ENCODE peak calls at places on chromosomes 2 and 18, in five cellular contexts. R is pancreas, Z is fibroblast of lung, P is right cardiac atrium, D is astrocyte of the spinal cord. O is an unnamed sample.

GRCh38 chr2:229273384-229274338 is 2.6 kb upstream of the PID1 start:
- DNase-seq in P (no peak), Z (peak), D (peak), R (no peak), O (peak)

GRCh38 chr2:128645631-128646030 is 327.0 kb upstream of the HS6ST1 start:
- DNase-seq in R (no peak), P (no peak), Z (no peak), D (no peak), O (no peak)

GRCh38 chr2:50444286-50444685 is 587.6 kb downstream of the NRXN1 start:
- DNase-seq in Z (peak), R (no peak), D (no peak), P (no peak), O (no peak)

GRCh38 chr2:156017486-156017885 is 315.0 kb downstream of the NR4A2 start:
- DNase-seq in R (no peak), P (no peak), Z (no peak), D (no peak), O (no peak)

GRCh38 chr2:145752091-145752806 is 1232.3 kb upstream of the ZEB2 start:
- DNase-seq in P (peak), R (no peak), D (peak), Z (peak), O (peak)

GRCh38 chr2:236136483-236136882 is 31.7 kb downstream of the GBX2 start:
- DNase-seq in Z (no peak), P (no peak), D (no peak), R (peak), O (no peak)

GRCh38 chr2:227607969-227608368 is 6.7 kb downstream of the SCYGR3 start:
- DNase-seq in R (no peak), Z (no peak), P (no peak), D (no peak), O (no peak)

GRCh38 chr18:11883153-11883552 is 25.0 kb downstream of the MPPE1 start:
- DNase-seq in Z (no peak), P (no peak), D (no peak), R (no peak), O (no peak)

GRCh38 chr2:199261936-199262335 is 195.8 kb downstream of the SATB2 start:
- DNase-seq in D (no peak), R (no peak), Z (no peak), P (no peak), O (no peak)

GRCh38 chr2:62458206-62459035 is 47.6 kb downstream of the TMEM17 start:
- DNase-seq in D (no peak), R (no peak), Z (no peak), P (peak), O (no peak)

GRCh38 chr2:190214434-190215194 is 105.0 kb downstream of the HIBCH start:
- DNase-seq in R (no peak), Z (peak), D (peak), P (peak), O (peak)

GRCh38 chr2:239298126-239298804 is 102.6 kb downstream of the HDAC4 start:
- DNase-seq in R (peak), P (peak), Z (no peak), D (no peak), O (no peak)

GRCh38 chr2:183010112-183010511 is 28.1 kb downstream of the NCKAP1 start:
- DNase-seq in R (no peak), P (peak), D (peak), Z (peak), O (peak)

GRCh38 chr18:50282521-50283335 is 1.4 kb upstream of the MBD1 start:
- DNase-seq in Z (no peak), D (no peak), R (peak), P (peak), O (no peak)

GRCh38 chr18:12838178-12838634 is 45.8 kb downstream of the PTPN2 start:
- DNase-seq in P (no peak), R (no peak), D (peak), Z (peak), O (peak)

GRCh38 chr2:218292700-218293014 is 354 bp upstream of the TMBIM1 start:
- DNase-seq in D (no peak), R (no peak), Z (no peak), P (no peak), O (no peak)
- H3K4me3 ChIP-seq in D (peak), R (no peak), Z (peak), P (peak), O (peak)

GRCh38 chr2:31136732-31137131 is 1.5 kb downstream of the GALNT14 start:
- DNase-seq in D (no peak), P (no peak), R (no peak), Z (no peak), O (no peak)
- H3K4me3 ChIP-seq in D (no peak), P (no peak), R (no peak), Z (no peak), O (no peak)

GRCh38 chr2:233692648-233693047 is at the start of gene UGT1A6:
- DNase-seq in Z (no peak), P (no peak), R (no peak), D (no peak), O (no peak)
- H3K4me3 ChIP-seq in Z (no peak), P (no peak), R (no peak), D (no peak), O (no peak)

DNA sequence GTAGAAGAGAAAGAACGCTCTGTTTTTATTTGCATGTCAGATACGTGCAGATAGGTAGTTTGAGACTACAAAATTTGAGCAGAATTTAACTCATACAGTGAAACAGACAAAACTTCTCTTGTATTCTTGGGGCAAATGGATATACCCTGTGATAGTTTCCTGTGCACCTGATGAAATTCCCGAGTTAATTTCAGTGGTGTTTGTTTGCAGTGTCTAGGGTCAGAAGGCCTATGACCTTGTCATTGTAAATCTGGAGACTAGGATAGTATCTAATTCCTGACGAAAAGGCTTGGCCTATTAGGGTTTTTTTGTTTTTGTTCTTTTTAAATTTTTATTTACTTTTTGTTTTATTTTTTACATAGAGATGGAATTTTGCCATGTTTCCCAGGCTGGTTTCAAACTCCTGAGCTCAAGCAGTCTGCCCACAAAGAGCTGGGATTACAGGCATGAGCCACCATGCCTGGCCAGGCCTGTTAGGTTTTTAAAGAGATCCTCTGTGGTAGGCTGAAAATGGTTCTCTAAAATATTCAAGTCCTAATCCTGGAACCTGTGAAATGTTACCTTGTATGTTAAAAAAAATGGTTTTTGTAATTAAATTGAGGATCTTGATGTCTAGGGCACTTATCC is 17.6 kb downstream of the LCLAT1 start:
- DNase-seq in P (no peak), Z (no peak), R (no peak), D (no peak), O (no peak)
- H3K4me3 ChIP-seq in P (no peak), Z (no peak), R (no peak), D (no peak), O (no peak)

DNA sequence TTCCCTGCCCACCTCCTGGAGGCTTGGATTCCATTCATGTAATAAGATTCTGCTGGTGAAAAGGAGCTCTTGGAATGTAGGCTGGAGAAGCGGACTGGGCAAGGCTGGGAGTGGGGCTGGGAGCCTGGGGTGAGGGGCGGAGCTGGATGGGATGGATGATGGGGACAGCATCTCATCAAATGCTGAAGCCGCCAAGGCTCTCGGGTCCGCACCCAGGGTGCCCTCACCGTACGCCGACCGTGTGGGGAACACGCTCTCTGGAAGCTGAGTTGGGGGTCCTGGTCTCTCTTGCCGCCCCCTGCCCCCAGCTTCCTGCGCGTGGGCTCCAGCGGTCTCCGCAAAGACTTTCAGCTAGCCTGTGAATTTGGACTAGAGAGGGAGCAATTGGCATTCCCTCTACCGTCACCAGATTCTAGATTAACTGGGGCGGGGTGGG is 9.1 kb downstream of the RAX start:
- DNase-seq in Z (no peak), D (no peak), R (peak), P (no peak), O (no peak)
- H3K4me3 ChIP-seq in Z (no peak), D (no peak), R (no peak), P (no peak), O (no peak)

GRCh38 chr2:231037202-231037730 is at the start of gene C2orf72:
- DNase-seq in P (no peak), R (no peak), Z (no peak), D (no peak), O (no peak)
- H3K4me3 ChIP-seq in P (peak), R (peak), Z (no peak), D (no peak), O (peak)

GRCh38 chr18:76803814-76804213 is 18.5 kb upstream of the ZNF236 start:
- DNase-seq in D (peak), R (no peak), Z (peak), P (peak), O (no peak)
- H3K4me3 ChIP-seq in D (no peak), R (no peak), Z (peak), P (no peak), O (no peak)

DNA sequence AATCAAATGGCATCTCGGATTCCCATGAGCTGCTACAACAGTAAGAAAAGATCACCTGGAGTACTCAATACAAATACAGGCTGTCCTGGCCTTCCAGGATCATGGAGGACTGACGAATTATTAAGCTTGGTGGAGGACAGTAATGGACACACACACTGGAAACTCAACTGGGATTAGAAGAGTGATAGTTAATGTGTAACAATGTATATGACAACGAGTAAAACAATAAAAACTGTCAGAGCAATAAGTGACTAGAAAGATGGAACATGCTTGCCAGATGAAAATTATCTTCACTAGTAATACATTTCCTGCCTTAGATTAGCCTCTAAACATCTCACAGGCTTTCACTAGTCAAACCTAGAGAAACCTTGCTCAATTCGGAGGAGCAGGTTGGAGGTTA is 49.2 kb upstream of the CDH20 start:
- DNase-seq in Z (no peak), D (no peak), P (no peak), R (no peak), O (no peak)
- H3K4me3 ChIP-seq in Z (no peak), D (no peak), P (no peak), R (no peak), O (no peak)

GRCh38 chr2:184597996-184598312 is 375 bp upstream of the ZNF804A start:
- DNase-seq in P (no peak), D (no peak), R (no peak), Z (no peak), O (no peak)

GRCh38 chr2:184599875-184600227 is 1.5 kb downstream of the ZNF804A start:
- DNase-seq in Z (peak), P (no peak), R (no peak), D (peak), O (peak)

GRCh38 chr2:184597571-184597980 is 753 bp upstream of the ZNF804A start:
- DNase-seq in D (peak), Z (peak), R (no peak), P (peak), O (peak)

GRCh38 chr2:184598313-184599053 is at the start of gene ZNF804A:
- DNase-seq in D (peak), R (peak), P (peak), Z (peak), O (peak)

DNA sequence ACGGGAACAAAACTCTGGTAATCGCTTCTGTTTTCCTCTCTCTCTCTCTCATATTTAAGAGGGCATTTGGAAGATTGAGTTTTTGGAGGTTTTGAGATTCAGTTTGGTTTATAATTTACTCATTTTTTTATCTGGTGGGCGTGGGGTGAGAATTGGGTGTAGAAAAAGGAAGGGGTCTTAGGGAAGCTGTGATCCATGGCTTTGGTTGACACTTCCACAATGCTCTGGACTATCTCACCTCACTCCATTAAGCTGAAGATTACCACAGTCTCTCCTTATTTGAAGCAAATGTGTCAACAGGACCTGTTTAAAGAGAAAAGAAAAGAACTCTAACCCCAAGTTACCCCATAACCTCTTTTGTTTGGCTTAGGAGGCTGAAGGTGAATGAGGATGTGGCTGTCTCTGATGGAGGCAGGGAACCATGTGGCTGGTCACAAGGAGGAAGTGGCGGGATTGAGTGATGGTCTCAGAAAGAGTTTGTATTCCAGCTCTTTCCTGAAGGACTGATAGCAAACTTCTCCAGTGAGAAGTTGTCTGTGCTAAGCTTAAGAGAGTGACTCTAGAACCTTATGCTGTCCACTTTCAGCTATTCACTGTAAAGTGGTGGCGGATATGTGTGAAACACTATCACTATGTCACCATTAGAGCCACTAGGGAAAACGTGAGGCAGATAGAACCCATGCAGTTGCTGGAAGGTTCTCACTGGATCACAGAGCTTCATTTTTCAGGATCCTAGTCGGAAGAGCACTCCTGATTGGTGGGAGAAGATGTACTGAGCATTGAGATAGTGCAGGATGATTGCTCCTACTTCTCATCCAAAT is 935 bp downstream of the ZNF804A start:
- DNase-seq in P (no peak), D (peak), R (no peak), Z (peak), O (peak)
- H3K4me3 ChIP-seq in P (peak), D (peak), R (no peak), Z (peak), O (peak)

DNA sequence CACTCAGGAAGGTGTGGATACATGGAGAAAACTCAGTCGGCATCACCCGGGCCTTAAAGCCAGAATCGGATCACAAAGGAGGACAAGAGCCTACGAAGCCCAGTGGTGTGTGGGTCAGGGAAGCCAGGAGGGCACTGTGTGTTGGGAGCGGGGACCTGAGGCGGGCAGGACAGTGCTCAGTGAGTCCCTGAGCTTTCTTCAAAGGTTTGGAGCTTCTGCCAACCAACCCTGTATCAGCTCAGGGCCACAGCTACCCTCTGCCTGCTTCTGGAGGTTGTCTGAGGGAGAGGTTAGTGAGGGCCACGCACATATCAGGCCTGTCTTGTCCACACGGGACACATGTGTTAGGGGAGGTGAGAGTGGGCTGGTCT is 52.4 kb downstream of the DYSF start:
- DNase-seq in Z (no peak), D (no peak), P (no peak), R (no peak), O (no peak)
- H3K4me3 ChIP-seq in Z (no peak), D (no peak), P (no peak), R (no peak), O (no peak)